ENCODE peak calls at places on chromosomes 7 and 10, in nine cellular contexts. One of them, this sample, is unnamed.

GRCh38 chr10:78165617-78166016 is 132.0 kb downstream of the RPS24 start:
- DNase-seq in caudate nucleus: no peak
- DNase-seq in Panc1: no peak
- DNase-seq in thoracic aorta: no peak
- DNase-seq in right lobe of liver: no peak
- DNase-seq in neuronal stem cell: peak
- DNase-seq in suprapubic skin: no peak
- DNase-seq in IMR-90: no peak
- DNase-seq in left ventricle myocardium inferior: no peak
- DNase-seq in this sample: no peak

GRCh38 chr10:91800756-91801155 is 2.5 kb downstream of the TNKS2 start:
- DNase-seq in caudate nucleus: no peak
- DNase-seq in Panc1: no peak
- DNase-seq in thoracic aorta: no peak
- DNase-seq in right lobe of liver: no peak
- DNase-seq in neuronal stem cell: no peak
- DNase-seq in suprapubic skin: no peak
- DNase-seq in IMR-90: no peak
- DNase-seq in left ventricle myocardium inferior: no peak
- DNase-seq in this sample: no peak

GRCh38 chr7:134089446-134089845 is 37.7 kb upstream of the LRGUK start:
- DNase-seq in caudate nucleus: no peak
- DNase-seq in Panc1: no peak
- DNase-seq in thoracic aorta: no peak
- DNase-seq in right lobe of liver: no peak
- DNase-seq in neuronal stem cell: peak
- DNase-seq in suprapubic skin: no peak
- DNase-seq in IMR-90: no peak
- DNase-seq in left ventricle myocardium inferior: no peak
- DNase-seq in this sample: no peak

GRCh38 chr7:47763063-47763974 is 181.4 kb upstream of the TNS3 start:
- DNase-seq in caudate nucleus: no peak
- DNase-seq in Panc1: peak
- DNase-seq in thoracic aorta: no peak
- DNase-seq in right lobe of liver: peak
- DNase-seq in neuronal stem cell: peak
- DNase-seq in suprapubic skin: no peak
- DNase-seq in IMR-90: peak
- DNase-seq in left ventricle myocardium inferior: no peak
- DNase-seq in this sample: no peak

GRCh38 chr10:114632869-114633715 is 25.0 kb downstream of the ABLIM1 start:
- DNase-seq in caudate nucleus: no peak
- DNase-seq in Panc1: peak
- DNase-seq in thoracic aorta: peak
- DNase-seq in right lobe of liver: peak
- DNase-seq in neuronal stem cell: no peak
- DNase-seq in suprapubic skin: peak
- DNase-seq in IMR-90: peak
- DNase-seq in left ventricle myocardium inferior: peak
- DNase-seq in this sample: no peak

GRCh38 chr7:20219446-20220292 is 2.5 kb upstream of the MACC1 start:
- DNase-seq in caudate nucleus: no peak
- DNase-seq in Panc1: no peak
- DNase-seq in thoracic aorta: peak
- DNase-seq in right lobe of liver: peak
- DNase-seq in neuronal stem cell: no peak
- DNase-seq in suprapubic skin: peak
- DNase-seq in IMR-90: peak
- DNase-seq in left ventricle myocardium inferior: peak
- DNase-seq in this sample: peak

GRCh38 chr7:15305002-15305600 is 256.7 kb downstream of the AGMO start:
- DNase-seq in caudate nucleus: no peak
- DNase-seq in Panc1: peak
- DNase-seq in thoracic aorta: no peak
- DNase-seq in right lobe of liver: peak
- DNase-seq in neuronal stem cell: peak
- DNase-seq in suprapubic skin: no peak
- DNase-seq in IMR-90: peak
- DNase-seq in left ventricle myocardium inferior: no peak
- DNase-seq in this sample: peak

GRCh38 chr10:53977262-53977661 is 823.8 kb downstream of the PCDH15 start:
- DNase-seq in caudate nucleus: no peak
- DNase-seq in Panc1: no peak
- DNase-seq in thoracic aorta: no peak
- DNase-seq in right lobe of liver: no peak
- DNase-seq in neuronal stem cell: no peak
- DNase-seq in suprapubic skin: no peak
- DNase-seq in IMR-90: no peak
- DNase-seq in left ventricle myocardium inferior: no peak
- DNase-seq in this sample: no peak

GRCh38 chr7:28414453-28414852 is 2.1 kb downstream of the CREB5 start:
- DNase-seq in caudate nucleus: no peak
- DNase-seq in Panc1: no peak
- DNase-seq in thoracic aorta: no peak
- DNase-seq in right lobe of liver: no peak
- DNase-seq in neuronal stem cell: no peak
- DNase-seq in suprapubic skin: no peak
- DNase-seq in IMR-90: no peak
- DNase-seq in left ventricle myocardium inferior: no peak
- DNase-seq in this sample: no peak

GRCh38 chr7:28423112-28423511 is 10.8 kb downstream of the CREB5 start:
- DNase-seq in caudate nucleus: no peak
- DNase-seq in Panc1: no peak
- DNase-seq in thoracic aorta: no peak
- DNase-seq in right lobe of liver: no peak
- DNase-seq in neuronal stem cell: no peak
- DNase-seq in suprapubic skin: no peak
- DNase-seq in IMR-90: no peak
- DNase-seq in left ventricle myocardium inferior: no peak
- DNase-seq in this sample: no peak

GRCh38 chr7:28419717-28420116 is 7.4 kb downstream of the CREB5 start:
- DNase-seq in caudate nucleus: no peak
- DNase-seq in Panc1: no peak
- DNase-seq in thoracic aorta: no peak
- DNase-seq in right lobe of liver: no peak
- DNase-seq in neuronal stem cell: no peak
- DNase-seq in suprapubic skin: peak
- DNase-seq in IMR-90: peak
- DNase-seq in left ventricle myocardium inferior: no peak
- DNase-seq in this sample: no peak

GRCh38 chr7:28417321-28417940 is 5.1 kb downstream of the CREB5 start:
- DNase-seq in caudate nucleus: no peak
- DNase-seq in Panc1: no peak
- DNase-seq in thoracic aorta: no peak
- DNase-seq in right lobe of liver: no peak
- DNase-seq in neuronal stem cell: no peak
- DNase-seq in suprapubic skin: no peak
- DNase-seq in IMR-90: no peak
- DNase-seq in left ventricle myocardium inferior: no peak
- DNase-seq in this sample: no peak

GRCh38 chr7:28418311-28418710 is 6.0 kb downstream of the CREB5 start:
- DNase-seq in caudate nucleus: no peak
- DNase-seq in Panc1: no peak
- DNase-seq in thoracic aorta: no peak
- DNase-seq in right lobe of liver: no peak
- DNase-seq in neuronal stem cell: no peak
- DNase-seq in suprapubic skin: no peak
- DNase-seq in IMR-90: peak
- DNase-seq in left ventricle myocardium inferior: no peak
- DNase-seq in this sample: no peak
- H3K27ac ChIP-seq in caudate nucleus: no peak
- H3K27ac ChIP-seq in Panc1: no peak
- H3K27ac ChIP-seq in thoracic aorta: no peak
- H3K27ac ChIP-seq in right lobe of liver: no peak
- H3K27ac ChIP-seq in neuronal stem cell: no peak
- H3K27ac ChIP-seq in suprapubic skin: peak
- H3K27ac ChIP-seq in IMR-90: no peak
- H3K27ac ChIP-seq in left ventricle myocardium inferior: no peak
- H3K27ac ChIP-seq in this sample: no peak

GRCh38 chr7:111038185-111038584 is 52.7 kb upstream of the LRRN3 start:
- DNase-seq in caudate nucleus: no peak
- DNase-seq in Panc1: no peak
- DNase-seq in thoracic aorta: no peak
- DNase-seq in right lobe of liver: no peak
- DNase-seq in neuronal stem cell: no peak
- DNase-seq in suprapubic skin: no peak
- DNase-seq in IMR-90: no peak
- DNase-seq in left ventricle myocardium inferior: no peak
- DNase-seq in this sample: no peak

GRCh38 chr7:111045469-111045868 is 45.5 kb upstream of the LRRN3 start:
- DNase-seq in caudate nucleus: no peak
- DNase-seq in Panc1: no peak
- DNase-seq in thoracic aorta: no peak
- DNase-seq in right lobe of liver: no peak
- DNase-seq in neuronal stem cell: no peak
- DNase-seq in suprapubic skin: no peak
- DNase-seq in IMR-90: peak
- DNase-seq in left ventricle myocardium inferior: peak
- DNase-seq in this sample: no peak

GRCh38 chr7:111041577-111041976 is 49.4 kb upstream of the LRRN3 start:
- DNase-seq in caudate nucleus: no peak
- DNase-seq in Panc1: peak
- DNase-seq in thoracic aorta: no peak
- DNase-seq in right lobe of liver: no peak
- DNase-seq in neuronal stem cell: no peak
- DNase-seq in suprapubic skin: no peak
- DNase-seq in IMR-90: peak
- DNase-seq in left ventricle myocardium inferior: no peak
- DNase-seq in this sample: no peak

GRCh38 chr7:111043533-111043932 is 47.4 kb upstream of the LRRN3 start:
- DNase-seq in caudate nucleus: no peak
- DNase-seq in Panc1: no peak
- DNase-seq in thoracic aorta: no peak
- DNase-seq in right lobe of liver: no peak
- DNase-seq in neuronal stem cell: no peak
- DNase-seq in suprapubic skin: no peak
- DNase-seq in IMR-90: no peak
- DNase-seq in left ventricle myocardium inferior: no peak
- DNase-seq in this sample: no peak

GRCh38 chr7:111042842-111043241 is 48.1 kb upstream of the LRRN3 start:
- DNase-seq in caudate nucleus: no peak
- DNase-seq in Panc1: no peak
- DNase-seq in thoracic aorta: no peak
- DNase-seq in right lobe of liver: no peak
- DNase-seq in neuronal stem cell: no peak
- DNase-seq in suprapubic skin: no peak
- DNase-seq in IMR-90: no peak
- DNase-seq in left ventricle myocardium inferior: no peak
- DNase-seq in this sample: no peak
- H3K27ac ChIP-seq in caudate nucleus: no peak
- H3K27ac ChIP-seq in Panc1: no peak
- H3K27ac ChIP-seq in thoracic aorta: no peak
- H3K27ac ChIP-seq in right lobe of liver: no peak
- H3K27ac ChIP-seq in neuronal stem cell: no peak
- H3K27ac ChIP-seq in suprapubic skin: no peak
- H3K27ac ChIP-seq in IMR-90: no peak
- H3K27ac ChIP-seq in left ventricle myocardium inferior: no peak
- H3K27ac ChIP-seq in this sample: no peak

GRCh38 chr10:103812431-103812830 is 42.9 kb downstream of the SH3PXD2A start:
- DNase-seq in caudate nucleus: no peak
- DNase-seq in Panc1: no peak
- DNase-seq in thoracic aorta: no peak
- DNase-seq in right lobe of liver: peak
- DNase-seq in neuronal stem cell: no peak
- DNase-seq in suprapubic skin: peak
- DNase-seq in IMR-90: no peak
- DNase-seq in left ventricle myocardium inferior: no peak
- DNase-seq in this sample: no peak

GRCh38 chr10:103814104-103814503 is 41.3 kb downstream of the SH3PXD2A start:
- DNase-seq in caudate nucleus: no peak
- DNase-seq in Panc1: no peak
- DNase-seq in thoracic aorta: no peak
- DNase-seq in right lobe of liver: no peak
- DNase-seq in neuronal stem cell: no peak
- DNase-seq in suprapubic skin: peak
- DNase-seq in IMR-90: no peak
- DNase-seq in left ventricle myocardium inferior: no peak
- DNase-seq in this sample: no peak

GRCh38 chr10:103812004-103812403 is 43.4 kb downstream of the SH3PXD2A start:
- DNase-seq in caudate nucleus: no peak
- DNase-seq in Panc1: no peak
- DNase-seq in thoracic aorta: no peak
- DNase-seq in right lobe of liver: peak
- DNase-seq in neuronal stem cell: no peak
- DNase-seq in suprapubic skin: peak
- DNase-seq in IMR-90: no peak
- DNase-seq in left ventricle myocardium inferior: no peak
- DNase-seq in this sample: no peak

GRCh38 chr10:103816431-103816830 is 38.9 kb downstream of the SH3PXD2A start:
- DNase-seq in caudate nucleus: no peak
- DNase-seq in Panc1: no peak
- DNase-seq in thoracic aorta: no peak
- DNase-seq in right lobe of liver: no peak
- DNase-seq in neuronal stem cell: no peak
- DNase-seq in suprapubic skin: no peak
- DNase-seq in IMR-90: peak
- DNase-seq in left ventricle myocardium inferior: no peak
- DNase-seq in this sample: no peak

GRCh38 chr10:103814626-103815370 is 40.6 kb downstream of the SH3PXD2A start:
- DNase-seq in caudate nucleus: no peak
- DNase-seq in Panc1: no peak
- DNase-seq in thoracic aorta: no peak
- DNase-seq in right lobe of liver: no peak
- DNase-seq in neuronal stem cell: no peak
- DNase-seq in suprapubic skin: peak
- DNase-seq in IMR-90: peak
- DNase-seq in left ventricle myocardium inferior: no peak
- DNase-seq in this sample: no peak
- H3K27ac ChIP-seq in caudate nucleus: no peak
- H3K27ac ChIP-seq in Panc1: no peak
- H3K27ac ChIP-seq in thoracic aorta: peak
- H3K27ac ChIP-seq in right lobe of liver: no peak
- H3K27ac ChIP-seq in neuronal stem cell: no peak
- H3K27ac ChIP-seq in suprapubic skin: no peak
- H3K27ac ChIP-seq in IMR-90: no peak
- H3K27ac ChIP-seq in left ventricle myocardium inferior: no peak
- H3K27ac ChIP-seq in this sample: no peak

GRCh38 chr10:69786791-69787190 is 14.9 kb upstream of the COL13A1 start:
- DNase-seq in caudate nucleus: no peak
- DNase-seq in Panc1: no peak
- DNase-seq in thoracic aorta: no peak
- DNase-seq in right lobe of liver: no peak
- DNase-seq in neuronal stem cell: no peak
- DNase-seq in suprapubic skin: no peak
- DNase-seq in IMR-90: peak
- DNase-seq in left ventricle myocardium inferior: no peak
- DNase-seq in this sample: no peak

GRCh38 chr10:69791812-69792211 is 9.9 kb upstream of the COL13A1 start:
- DNase-seq in caudate nucleus: no peak
- DNase-seq in Panc1: no peak
- DNase-seq in thoracic aorta: no peak
- DNase-seq in right lobe of liver: no peak
- DNase-seq in neuronal stem cell: no peak
- DNase-seq in suprapubic skin: no peak
- DNase-seq in IMR-90: no peak
- DNase-seq in left ventricle myocardium inferior: no peak
- DNase-seq in this sample: no peak

GRCh38 chr10:69787681-69788080 is 14.0 kb upstream of the COL13A1 start:
- DNase-seq in caudate nucleus: no peak
- DNase-seq in Panc1: no peak
- DNase-seq in thoracic aorta: no peak
- DNase-seq in right lobe of liver: no peak
- DNase-seq in neuronal stem cell: no peak
- DNase-seq in suprapubic skin: no peak
- DNase-seq in IMR-90: no peak
- DNase-seq in left ventricle myocardium inferior: no peak
- DNase-seq in this sample: no peak

GRCh38 chr10:69792361-69792760 is 9.3 kb upstream of the COL13A1 start:
- DNase-seq in caudate nucleus: no peak
- DNase-seq in Panc1: no peak
- DNase-seq in thoracic aorta: no peak
- DNase-seq in right lobe of liver: no peak
- DNase-seq in neuronal stem cell: no peak
- DNase-seq in suprapubic skin: no peak
- DNase-seq in IMR-90: no peak
- DNase-seq in left ventricle myocardium inferior: no peak
- DNase-seq in this sample: peak

DNA sequence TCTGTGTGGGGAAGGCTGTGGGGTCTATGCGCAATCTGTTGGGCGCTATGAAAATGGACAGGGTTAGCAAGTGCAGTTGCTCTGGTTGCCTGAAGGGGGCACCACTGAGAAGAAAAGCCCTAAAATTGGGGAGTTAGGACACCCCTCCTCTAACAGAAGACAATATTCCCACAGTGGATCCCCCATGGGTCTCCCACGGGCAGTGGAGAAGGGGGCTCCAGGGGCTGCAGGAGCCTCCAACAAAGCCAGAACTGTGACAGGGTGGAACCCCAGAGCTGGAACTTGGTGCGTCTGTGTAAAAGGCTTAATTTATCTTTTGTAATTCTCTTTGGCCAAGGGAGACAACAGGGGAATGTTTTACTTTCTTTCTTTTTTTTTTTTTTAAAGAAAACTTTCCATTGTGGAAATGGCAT is 12.5 kb upstream of the COL13A1 start:
- DNase-seq in caudate nucleus: no peak
- DNase-seq in Panc1: no peak
- DNase-seq in thoracic aorta: no peak
- DNase-seq in right lobe of liver: no peak
- DNase-seq in neuronal stem cell: no peak
- DNase-seq in suprapubic skin: no peak
- DNase-seq in IMR-90: no peak
- DNase-seq in left ventricle myocardium inferior: no peak
- DNase-seq in this sample: no peak
- H3K27ac ChIP-seq in caudate nucleus: no peak
- H3K27ac ChIP-seq in Panc1: no peak
- H3K27ac ChIP-seq in thoracic aorta: peak
- H3K27ac ChIP-seq in right lobe of liver: no peak
- H3K27ac ChIP-seq in neuronal stem cell: no peak
- H3K27ac ChIP-seq in suprapubic skin: no peak
- H3K27ac ChIP-seq in IMR-90: no peak
- H3K27ac ChIP-seq in left ventricle myocardium inferior: no peak
- H3K27ac ChIP-seq in this sample: no peak

This sample was measured in substantia nigra.